ENCODE peak calls at places on chromosomes 11 and 22, in eight cellular contexts. D is ACHN; J is D341Med; I is heart right ventricle; Y is activated CD8-positive, alpha-beta T cell treated with anti-CD3 and anti-CD28 coated beads for 36 hours; L is brain microvascular endothelial cell; W is iPS-NIHi11; P is sciatic nerve. G is an unnamed sample.

GRCh38 chr11:95082576-95083001 is 7.1 kb upstream of the ENDOD1 start:
- DNase-seq in W (no peak), D (no peak), J (no peak), I (no peak), L (no peak), Y (no peak), P (no peak), G (no peak)

GRCh38 chr11:82049199-82049598 is 684.5 kb downstream of the FAM181B start:
- DNase-seq in L (no peak), I (no peak), J (no peak), D (no peak), Y (no peak), P (no peak), W (no peak), G (no peak)

GRCh38 chr22:24465566-24465965 is 29.6 kb upstream of the UPB1 start:
- DNase-seq in W (no peak), Y (peak), D (peak), L (peak), I (no peak), P (no peak), J (no peak), G (no peak)

GRCh38 chr11:19844806-19845205 is 132.2 kb downstream of the NAV2 start:
- DNase-seq in D (no peak), J (no peak), I (no peak), L (no peak), P (no peak), W (no peak), Y (no peak), G (no peak)

GRCh38 chr11:109223441-109223840 is 198.5 kb upstream of the C11orf87 start:
- DNase-seq in I (no peak), J (no peak), L (no peak), Y (no peak), P (no peak), D (no peak), W (no peak), G (no peak)

GRCh38 chr11:135075740-135076139 is 663.7 kb upstream of the B3GAT1 start:
- DNase-seq in L (peak), W (no peak), I (peak), J (no peak), Y (peak), D (peak), P (peak), G (no peak)

GRCh38 chr11:3000032-3000961 is 8.2 kb upstream of the NAP1L4 start:
- DNase-seq in I (peak), P (peak), J (peak), W (peak), D (no peak), Y (no peak), L (peak), G (no peak)

GRCh38 chr22:25564320-25564978 is at the start of gene GRK3:
- DNase-seq in Y (peak), L (peak), W (peak), D (peak), I (peak), J (peak), P (peak), G (no peak)

GRCh38 chr11:45193695-45194094 is 47.3 kb downstream of the PRDM11 start:
- DNase-seq in W (no peak), J (no peak), L (no peak), I (no peak), P (no peak), Y (no peak), D (no peak), G (no peak)

GRCh38 chr22:49417833-49418232 is 409.8 kb downstream of the BRD1 start:
- DNase-seq in D (no peak), J (peak), P (no peak), L (no peak), Y (no peak), I (no peak), W (no peak), G (no peak)

GRCh38 chr22:43042101-43042780 is 27.3 kb upstream of the PACSIN2 start:
- DNase-seq in L (no peak), W (no peak), P (no peak), Y (no peak), J (no peak), D (no peak), I (no peak), G (no peak)

GRCh38 chr22:35821654-35822053 is 104.0 kb downstream of the APOL5 start:
- DNase-seq in P (no peak), Y (no peak), J (no peak), D (no peak), W (no peak), L (no peak), I (no peak), G (no peak)

GRCh38 chr11:73856001-73856663 is 20.5 kb downstream of the COA4 start:
- DNase-seq in D (no peak), I (no peak), Y (no peak), L (no peak), P (no peak), W (no peak), J (no peak), G (no peak)

GRCh38 chr11:110968348-110969062 is 256.3 kb upstream of the ARHGAP20 start:
- DNase-seq in Y (no peak), D (no peak), J (no peak), I (no peak), P (no peak), W (no peak), L (no peak), G (no peak)

GRCh38 chr11:18312663-18313420 is 9.1 kb downstream of the HPS5 start:
- DNase-seq in Y (no peak), D (no peak), L (peak), P (no peak), J (no peak), I (no peak), W (no peak), G (no peak)

GRCh38 chr22:26401726-26402125 is 27.3 kb upstream of the ASPHD2 start:
- DNase-seq in W (no peak), P (no peak), I (no peak), D (no peak), J (no peak), L (no peak), Y (no peak), G (no peak)

GRCh38 chr22:24088796-24089195 is 77.7 kb downstream of the CABIN1 start:
- DNase-seq in L (no peak), P (no peak), Y (no peak), W (peak), D (no peak), J (peak), I (no peak), G (no peak)

GRCh38 chr11:121464352-121464946 is 11.7 kb upstream of the SORL1-AS1 start:
- DNase-seq in P (peak), I (peak), Y (peak), L (peak), D (peak), J (no peak), W (peak), G (peak)

GRCh38 chr11:75429902-75430691 is 2.9 kb downstream of the KLHL35 start:
- DNase-seq in W (peak), P (no peak), D (peak), I (peak), J (peak), Y (peak), L (peak), G (no peak)

G was measured in glomerular endothelial cell.